ENCODE peak calls at places on chromosomes 1 and 21, in nine cellular contexts. O is heart left ventricle; K is cardiac muscle cell; P is lower leg skin; B is upper lobe of left lung; I is K562; Z is upper lobe of right lung; S is sigmoid colon; R is CD4-positive, alpha-beta T cell. L is an unnamed sample.
A peak's percentile ranks its signal among the peaks of the same experiment; 100 is the strongest.

GRCh38 chr1:222974496-222974895 is 159.7 kb downstream of the DISP1 start:
- DNase-seq in O (no peak), K (peak; percentile 90), P (no peak), B (no peak), I (no peak), Z (no peak), S (no peak), R (no peak), L (no peak)

GRCh38 chr1:941588-942383 is 17.3 kb downstream of the NOC2L start:
- DNase-seq in O (peak; percentile 72), K (peak; percentile 95), P (no peak), B (no peak), I (peak; percentile 83), Z (peak; percentile 77), S (peak; percentile 88), R (no peak), L (no peak)

GRCh38 chr1:156511656-156512055 is 11.1 kb upstream of the MEF2D start:
- DNase-seq in O (no peak), K (peak; percentile 47), P (no peak), B (no peak), I (no peak), Z (peak; percentile 6), S (no peak), R (no peak), L (no peak)

GRCh38 chr1:162003061-162003824 is 20.4 kb downstream of the OLFML2B start:
- DNase-seq in O (no peak), K (peak; percentile 72), P (peak; percentile 65), B (peak; percentile 34), I (no peak), Z (no peak), S (peak; percentile 77), R (no peak), L (no peak)

GRCh38 chr1:221149676-221150075 is 270.4 kb downstream of the HLX start:
- DNase-seq in O (no peak), K (no peak), P (no peak), B (no peak), I (no peak), Z (no peak), S (no peak), R (no peak), L (no peak)

GRCh38 chr1:212525479-212526110 is 83.0 kb upstream of the ATF3 start:
- DNase-seq in O (no peak), K (no peak), P (no peak), B (no peak), I (no peak), Z (no peak), S (no peak), R (no peak), L (no peak)

GRCh38 chr1:239719642-239720258 is 333.4 kb downstream of the CHRM3 start:
- DNase-seq in O (no peak), K (no peak), P (no peak), B (peak; percentile 26), I (no peak), Z (no peak), S (no peak), R (peak; percentile 22), L (no peak)

GRCh38 chr1:24898152-24898908 is 31.7 kb downstream of the RUNX3 start:
- DNase-seq in O (no peak), K (peak; percentile 45), P (no peak), B (peak; percentile 68), I (peak; percentile 82), Z (peak; percentile 82), S (no peak), R (peak; percentile 32), L (peak; percentile 42)

GRCh38 chr1:77545970-77546369 is 136.5 kb downstream of the ZZZ3 start:
- DNase-seq in O (no peak), K (peak; percentile 56), P (no peak), B (no peak), I (no peak), Z (no peak), S (no peak), R (no peak), L (no peak)

GRCh38 chr21:31612889-31613785 is 46.4 kb upstream of the SOD1 start:
- DNase-seq in O (no peak), K (peak; percentile 8), P (no peak), B (peak; percentile 24), I (no peak), Z (peak; percentile 70), S (no peak), R (no peak), L (no peak)

GRCh38 chr1:236951672-236952071 is 52.6 kb downstream of the MT1HL1 start:
- DNase-seq in O (no peak), K (no peak), P (no peak), B (no peak), I (no peak), Z (no peak), S (no peak), R (no peak), L (no peak)

GRCh38 chr21:29585462-29585861 is 286.7 kb downstream of the BACH1 start:
- DNase-seq in O (no peak), K (no peak), P (no peak), B (no peak), I (no peak), Z (no peak), S (no peak), R (no peak), L (no peak)

GRCh38 chr1:188166654-188167053 is 1337.9 kb downstream of the PLA2G4A start:
- DNase-seq in O (no peak), K (no peak), P (no peak), B (no peak), I (no peak), Z (no peak), S (no peak), R (no peak), L (no peak)

DNA sequence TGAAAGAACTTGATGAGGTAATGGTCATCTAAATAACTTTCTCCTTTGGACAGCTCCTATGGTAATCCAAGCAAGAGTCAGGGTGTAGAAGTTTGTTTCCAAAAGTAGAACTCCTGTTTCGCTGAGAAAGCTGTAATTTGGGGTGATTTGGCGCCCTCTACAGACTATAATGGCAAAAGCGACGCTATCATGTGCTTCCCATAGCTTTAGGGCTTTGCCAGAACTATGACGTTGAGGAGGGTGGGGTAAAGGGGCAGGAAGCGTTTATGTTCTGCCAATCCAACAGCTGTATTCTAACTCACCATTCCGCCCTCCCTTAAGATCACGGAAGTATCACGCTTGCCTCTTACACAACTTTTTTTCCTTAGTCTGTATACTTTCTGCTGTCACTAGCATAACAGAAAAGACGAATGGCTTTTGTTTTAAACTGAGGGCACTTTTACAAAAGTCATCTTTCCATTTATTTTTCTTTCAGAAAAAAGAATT is at the start of gene FMO4:
- DNase-seq in O (peak; percentile 97), K (peak; percentile 100), P (peak; percentile 97), B (peak; percentile 91), I (peak; percentile 86), Z (peak; percentile 69), S (peak; percentile 96), R (peak; percentile 69), L (peak; percentile 83)
- TF ChIP-seq CTCF in O (peak; percentile 83), K (peak; percentile 86), P (no peak), B (peak; percentile 74), I (peak; percentile 77), Z (peak; percentile 86), S (peak; percentile 65), R (peak; percentile 78), L (peak; percentile 94)

GRCh38 chr21:40120944-40121575 is 253.8 kb downstream of the PCP4 start:
- DNase-seq in O (no peak), K (peak; percentile 4), P (no peak), B (no peak), I (peak; percentile 32), Z (no peak), S (no peak), R (no peak), L (no peak)
- TF ChIP-seq CTCF in O (peak; percentile 76), K (peak; percentile 41), P (no peak), B (peak; percentile 26), I (peak; percentile 23), Z (peak; percentile 73), S (peak; percentile 88), R (no peak), L (peak; percentile 93)

GRCh38 chr1:170881268-170882265 is 53.8 kb upstream of the MROH9 start:
- DNase-seq in O (no peak), K (peak; percentile 69), P (no peak), B (no peak), I (no peak), Z (no peak), S (no peak), R (no peak), L (no peak)
- TF ChIP-seq CTCF in O (peak; percentile 74), K (peak; percentile 51), P (no peak), B (no peak), I (no peak), Z (peak; percentile 53), S (no peak), R (no peak), L (peak; percentile 46)

GRCh38 chr1:42690477-42691156 is 8.4 kb downstream of the YBX1 start:
- DNase-seq in O (no peak), K (peak; percentile 9), P (no peak), B (no peak), I (no peak), Z (no peak), S (no peak), R (no peak), L (no peak)
- TF ChIP-seq CTCF in O (no peak), K (no peak), P (no peak), B (no peak), I (no peak), Z (peak; percentile 21), S (no peak), R (peak; percentile 12), L (no peak)

DNA sequence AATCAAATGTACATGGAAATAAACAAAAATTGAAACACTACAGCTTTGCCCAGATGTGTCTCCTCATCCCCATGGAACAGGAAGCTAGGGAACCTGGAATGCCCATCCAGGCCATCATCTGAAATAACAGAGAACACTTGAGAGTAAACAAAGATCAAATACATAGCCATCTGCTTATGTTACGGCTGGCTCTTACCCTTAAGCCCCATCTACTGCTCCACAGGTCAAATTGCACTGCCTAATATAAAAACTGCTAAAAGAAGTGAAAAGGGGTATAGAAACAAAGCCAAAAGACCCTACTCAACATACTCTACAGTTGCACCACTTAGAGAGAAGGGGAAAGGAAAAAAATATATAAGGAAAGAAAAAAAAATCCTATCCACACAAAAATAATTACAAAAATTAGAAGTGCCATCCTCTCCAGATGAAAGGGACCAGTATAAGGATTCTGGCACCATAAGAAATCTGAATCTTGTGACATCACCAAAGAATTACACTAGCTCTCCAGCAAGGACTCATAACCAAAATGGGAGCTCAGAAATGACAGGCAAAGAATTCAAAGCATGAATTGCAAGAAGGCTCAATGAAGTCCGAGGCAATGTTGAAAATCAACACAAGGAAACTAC is 26.9 kb downstream of the OR6Y1 start:
- DNase-seq in O (no peak), K (peak; percentile 51), P (no peak), B (no peak), I (peak; percentile 11), Z (no peak), S (no peak), R (no peak), L (no peak)
- TF ChIP-seq CTCF in O (peak; percentile 68), K (peak; percentile 52), P (no peak), B (no peak), I (peak; percentile 41), Z (peak; percentile 68), S (no peak), R (peak; percentile 47), L (peak; percentile 82)

DNA sequence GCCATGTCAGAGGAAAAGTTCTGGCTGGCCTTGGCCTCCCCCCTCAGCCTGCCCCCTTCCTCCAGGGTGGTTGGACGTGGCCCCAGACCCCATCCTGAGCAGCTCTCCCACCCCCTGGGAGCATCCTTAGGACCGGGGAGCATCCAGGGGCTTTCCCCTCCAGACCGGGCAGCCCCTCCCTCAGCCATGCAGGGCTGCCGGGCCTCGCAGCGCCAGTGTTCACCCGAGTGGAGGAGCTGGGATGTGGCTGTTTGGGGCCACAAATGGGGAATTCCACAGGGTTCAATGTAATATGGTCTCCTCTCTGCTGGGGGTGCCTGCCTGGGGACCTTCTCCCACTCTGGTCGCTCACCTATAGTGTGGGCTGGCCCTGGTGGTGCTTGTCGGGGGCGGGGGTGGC is 4.2 kb upstream of the PFKL start:
- DNase-seq in O (no peak), K (no peak), P (no peak), B (no peak), I (no peak), Z (no peak), S (no peak), R (no peak), L (no peak)
- TF ChIP-seq CTCF in O (no peak), K (no peak), P (no peak), B (no peak), I (no peak), Z (no peak), S (no peak), R (no peak), L (no peak)